ENCODE peak calls at places on chromosomes 7 and 10, in four cellular contexts. E, C, I and O are unnamed samples.

GRCh38 chr7:105388373-105389089 is at the start of gene SRPK2:
- DNase-seq in E (peak), C (peak), I (peak), O (no peak)

GRCh38 chr10:52752801-52753437 is 19.7 kb downstream of the MBL2 start:
- DNase-seq in E (no peak), C (no peak), I (no peak), O (no peak)

GRCh38 chr7:95899919-95900513 is 127.7 kb downstream of the DYNC1I1 start:
- DNase-seq in E (peak), C (peak), I (peak), O (no peak)

GRCh38 chr7:38679419-38679818 is 48.2 kb upstream of the AMPH start:
- DNase-seq in E (no peak), C (no peak), I (no peak), O (no peak)

GRCh38 chr7:129923709-129924108 is 29.1 kb downstream of the UBE2H start:
- DNase-seq in E (no peak), C (no peak), I (no peak), O (peak)

GRCh38 chr7:81684513-81685262 is 85.2 kb downstream of the HGF start:
- DNase-seq in E (peak), C (peak), I (no peak), O (peak)

GRCh38 chr10:22148956-22149355 is 68.9 kb downstream of the EBLN1 start:
- DNase-seq in E (no peak), C (no peak), I (no peak), O (no peak)

GRCh38 chr10:98096731-98097130 is 37.7 kb upstream of the R3HCC1L start:
- DNase-seq in E (no peak), C (no peak), I (no peak), O (no peak)

GRCh38 chr7:2247141-2247985 is 5.3 kb downstream of the NUDT1 start:
- DNase-seq in E (peak), C (no peak), I (peak), O (no peak)

GRCh38 chr7:102258073-102258748 is 28.5 kb upstream of the SH2B2 start:
- DNase-seq in E (no peak), C (peak), I (no peak), O (no peak)

GRCh38 chr10:89670926-89671325 is 25.9 kb upstream of the PANK1 start:
- DNase-seq in E (no peak), C (no peak), I (no peak), O (no peak)

GRCh38 chr7:44305564-44306507 is 19.6 kb downstream of the CAMK2B start:
- DNase-seq in E (no peak), C (no peak), I (no peak), O (no peak)

GRCh38 chr10:132345345-132345744 is 13.4 kb downstream of the LRRC27 start:
- DNase-seq in E (no peak), C (peak), I (no peak), O (no peak)

GRCh38 chr7:107080099-107080505 is 35.6 kb downstream of the PRKAR2B start:
- DNase-seq in E (no peak), C (no peak), I (no peak), O (no peak)

GRCh38 chr10:80917636-80918035 is 379.9 kb downstream of the SH2D4B start:
- DNase-seq in E (no peak), C (no peak), I (no peak), O (no peak)

GRCh38 chr7:4216016-4216415 is 466.1 kb upstream of the FOXK1 start:
- DNase-seq in E (no peak), C (no peak), I (no peak), O (no peak)

GRCh38 chr7:74012842-74013249 is 15.1 kb upstream of the ELN start:
- DNase-seq in E (no peak), C (no peak), I (peak), O (peak)

GRCh38 chr10:63722537-63722936 is 201.3 kb downstream of the REEP3 start:
- DNase-seq in E (no peak), C (no peak), I (no peak), O (no peak)

GRCh38 chr10:61397175-61397986 is 55.8 kb downstream of the TMEM26 start:
- DNase-seq in E (no peak), C (no peak), I (peak), O (no peak)

GRCh38 chr7:5354460-5355279 is 69.0 kb downstream of the TNRC18 start:
- DNase-seq in E (no peak), C (no peak), I (no peak), O (no peak)

GRCh38 chr7:14228341-14228740 is 238.9 kb upstream of the ETV1 start:
- DNase-seq in E (no peak), C (no peak), I (no peak), O (no peak)

GRCh38 chr10:24374134-24374915 is 165.4 kb downstream of the KIAA1217 start:
- DNase-seq in E (no peak), C (no peak), I (no peak), O (no peak)

GRCh38 chr7:64876792-64877713 is 26.0 kb upstream of the ZNF273 start:
- DNase-seq in E (no peak), C (no peak), I (no peak), O (no peak)
- TF ChIP-seq TARDBP in E (no peak), C (no peak), I (no peak), O (no peak)

DNA sequence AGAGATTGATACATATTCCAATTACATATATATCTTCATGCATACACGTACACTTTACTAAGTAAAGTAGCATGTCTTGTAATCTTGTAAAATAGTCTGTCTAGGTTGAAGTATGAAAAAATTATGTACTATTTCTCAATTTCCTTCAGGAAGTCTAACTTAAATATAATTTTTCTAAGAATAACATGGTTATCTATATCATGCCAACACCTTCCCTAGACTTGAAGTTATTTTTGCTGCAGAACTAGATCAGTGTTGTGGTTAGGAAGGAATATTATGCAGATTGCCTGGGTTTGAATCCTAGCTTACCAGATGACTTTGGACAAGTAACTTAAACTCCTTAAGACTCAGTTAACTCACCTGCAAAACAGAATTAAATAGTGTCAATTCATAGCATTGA is 142.2 kb upstream of the SEMA3A start:
- DNase-seq in E (no peak), C (no peak), I (no peak), O (no peak)
- TF ChIP-seq TARDBP in E (no peak), C (no peak), I (no peak), O (no peak)

GRCh38 chr10:42652860-42653259 is 14.5 kb upstream of the ZNF33B start:
- DNase-seq in E (no peak), C (no peak), I (no peak), O (no peak)
- TF ChIP-seq TARDBP in E (no peak), C (no peak), I (no peak), O (no peak)

GRCh38 chr10:126421745-126422144 is 33.5 kb upstream of the ADAM12 start:
- DNase-seq in E (no peak), C (no peak), I (no peak), O (no peak)
- TF ChIP-seq TARDBP in E (no peak), C (no peak), I (no peak), O (no peak)

GRCh38 chr7:100722480-100723212 is 2.4 kb downstream of the EPO start:
- DNase-seq in E (no peak), C (no peak), I (no peak), O (no peak)

GRCh38 chr7:100721505-100721812 is 1.2 kb downstream of the EPO start:
- DNase-seq in E (no peak), C (no peak), I (no peak), O (no peak)

GRCh38 chr7:100720320-100720644 is at the start of gene EPO:
- DNase-seq in E (no peak), C (no peak), I (no peak), O (no peak)

GRCh38 chr7:100720645-100721504 is 607 bp downstream of the EPO start:
- DNase-seq in E (no peak), C (peak), I (no peak), O (no peak)

GRCh38 chr7:100719523-100720319 is 547 bp upstream of the EPO start:
- DNase-seq in E (no peak), C (peak), I (no peak), O (no peak)
- TF ChIP-seq TARDBP in E (no peak), C (peak), I (no peak), O (no peak)

GRCh38 chr7:885893-886625 is 9.7 kb downstream of the GET4 start:
- DNase-seq in E (no peak), C (no peak), I (no peak), O (no peak)

GRCh38 chr7:882336-883028 is 6.1 kb downstream of the GET4 start:
- DNase-seq in E (no peak), C (no peak), I (no peak), O (no peak)

GRCh38 chr7:885261-885892 is 9.0 kb downstream of the GET4 start:
- DNase-seq in E (no peak), C (no peak), I (no peak), O (no peak)

GRCh38 chr7:883029-884021 is 7.0 kb downstream of the GET4 start:
- DNase-seq in E (no peak), C (no peak), I (no peak), O (no peak)

GRCh38 chr7:884191-885003 is 8.0 kb downstream of the GET4 start:
- DNase-seq in E (no peak), C (no peak), I (no peak), O (no peak)
- TF ChIP-seq TARDBP in E (no peak), C (no peak), I (no peak), O (no peak)

GRCh38 chr7:54560726-54561125 is 18.6 kb downstream of the VSTM2A start:
- DNase-seq in E (no peak), C (no peak), I (no peak), O (no peak)

GRCh38 chr7:54560183-54560582 is 18.0 kb downstream of the VSTM2A start:
- DNase-seq in E (no peak), C (no peak), I (no peak), O (no peak)

GRCh38 chr7:54563329-54563916 is 21.2 kb downstream of the VSTM2A start:
- DNase-seq in E (no peak), C (no peak), I (no peak), O (no peak)

GRCh38 chr7:54559401-54559800 is 17.2 kb downstream of the VSTM2A start:
- DNase-seq in E (no peak), C (no peak), I (no peak), O (no peak)
- TF ChIP-seq TARDBP in E (no peak), C (no peak), I (no peak), O (no peak)

DNA sequence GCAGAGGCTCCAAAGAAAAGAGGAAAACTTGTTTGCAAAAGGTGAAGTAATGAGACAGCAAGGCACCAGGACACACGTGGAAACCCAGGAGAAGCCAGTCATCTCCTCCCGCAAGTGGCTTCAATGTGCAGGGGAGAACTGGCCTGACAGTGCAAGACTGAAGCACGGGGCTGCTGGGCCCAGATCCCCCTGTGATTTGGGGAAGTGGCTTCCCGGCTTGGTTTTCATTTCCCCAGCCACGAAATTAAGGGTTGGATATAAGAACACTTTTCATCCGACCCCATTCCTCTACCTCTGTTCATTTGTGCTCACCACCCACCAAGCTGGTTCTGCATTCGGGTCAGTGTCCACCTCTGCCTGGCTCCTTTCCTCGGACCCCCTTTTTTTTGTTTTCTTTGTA is 306.4 kb downstream of the FGFR2 start:
- DNase-seq in E (no peak), C (no peak), I (no peak), O (no peak)
- TF ChIP-seq TARDBP in E (no peak), C (no peak), I (no peak), O (no peak)

GRCh38 chr7:30790391-30790790 is 19.2 kb downstream of the MINDY4 start:
- DNase-seq in E (no peak), C (no peak), I (no peak), O (no peak)

GRCh38 chr7:30788640-30789333 is 17.6 kb downstream of the MINDY4 start:
- DNase-seq in E (no peak), C (no peak), I (no peak), O (no peak)

GRCh38 chr7:30791126-30791525 is 19.9 kb downstream of the MINDY4 start:
- DNase-seq in E (no peak), C (no peak), I (peak), O (no peak)

GRCh38 chr7:30787476-30787875 is 16.3 kb downstream of the MINDY4 start:
- DNase-seq in E (no peak), C (no peak), I (no peak), O (no peak)

GRCh38 chr7:30789334-30789711 is 18.1 kb downstream of the MINDY4 start:
- DNase-seq in E (no peak), C (no peak), I (no peak), O (no peak)
- TF ChIP-seq TARDBP in E (no peak), C (no peak), I (no peak), O (no peak)

GRCh38 chr10:100447648-100448047 is 15.2 kb upstream of the WNT8B start:
- DNase-seq in E (no peak), C (no peak), I (no peak), O (no peak)

GRCh38 chr10:100442548-100442947 is 20.3 kb upstream of the WNT8B start:
- DNase-seq in E (no peak), C (no peak), I (no peak), O (no peak)

GRCh38 chr10:100448977-100449376 is 13.8 kb upstream of the WNT8B start:
- DNase-seq in E (no peak), C (no peak), I (no peak), O (no peak)

GRCh38 chr10:100446130-100446761 is 16.6 kb upstream of the WNT8B start:
- DNase-seq in E (peak), C (no peak), I (peak), O (no peak)
- TF ChIP-seq TARDBP in E (no peak), C (no peak), I (no peak), O (no peak)